ENCODE peak calls at places on chromosomes 6 and 20, in five cellular contexts. T, I, X, P and G are unnamed samples. For H3K27me3 and H3K4me1, the result is how much of the 10 kb centered on the place peaks cover.

GRCh38 chr6:150471276-150471675 is 102.5 kb downstream of the IYD start:
- DNase-seq in T (no peak), I (no peak), X (no peak), P (no peak), G (no peak)

GRCh38 chr6:73724389-73724788 is 28.4 kb downstream of the CD109 start:
- DNase-seq in T (no peak), I (no peak), X (no peak), P (no peak), G (no peak)

GRCh38 chr20:53711333-53712211 is 117.9 kb upstream of the ZNF217 start:
- DNase-seq in T (no peak), I (no peak), X (no peak), P (no peak), G (no peak)

GRCh38 chr6:122372647-122373046 is 26.8 kb upstream of the HSF2 start:
- DNase-seq in T (no peak), I (no peak), X (no peak), P (no peak), G (peak)

GRCh38 chr6:130933712-130934200 is 106.5 kb downstream of the SMLR1 start:
- DNase-seq in T (no peak), I (peak), X (no peak), P (no peak), G (peak)

GRCh38 chr6:170085475-170086401 is 205.1 kb downstream of the DLL1 start:
- DNase-seq in T (no peak), I (no peak), X (peak), P (peak), G (no peak)

GRCh38 chr20:59165794-59166709 is 2.4 kb downstream of the ZNF831 start:
- DNase-seq in T (peak), I (no peak), X (no peak), P (no peak), G (no peak)

GRCh38 chr6:82080767-82081166 is 166.8 kb downstream of the IBTK start:
- DNase-seq in T (no peak), I (peak), X (no peak), P (no peak), G (peak)

GRCh38 chr20:34544109-34544793 is 14.3 kb upstream of the MAP1LC3A start:
- DNase-seq in T (no peak), I (no peak), X (no peak), P (no peak), G (no peak)

GRCh38 chr20:432208-432607 is 24.1 kb downstream of the RBCK1 start:
- DNase-seq in T (no peak), I (no peak), X (no peak), P (no peak), G (no peak)

GRCh38 chr6:36930483-36930882 is 24.1 kb upstream of the PI16 start:
- DNase-seq in T (no peak), I (no peak), X (no peak), P (no peak), G (no peak)

GRCh38 chr6:141562181-141562800 is 570.4 kb upstream of the GJE1 start:
- DNase-seq in T (peak), I (no peak), X (peak), P (peak), G (no peak)

GRCh38 chr6:134605034-134605433 is 287.1 kb upstream of the SGK1 start:
- DNase-seq in T (no peak), I (no peak), X (no peak), P (no peak), G (no peak)

GRCh38 chr20:45052698-45053440 is 48.1 kb downstream of the KCNS1 start:
- DNase-seq in T (peak), I (peak), X (no peak), P (no peak), G (peak)

GRCh38 chr20:50913976-50914375 is 17.3 kb downstream of the ADNP start:
- DNase-seq in T (no peak), I (peak), X (no peak), P (no peak), G (peak)

GRCh38 chr6:71808865-71809264 is 77.5 kb upstream of the RIMS1 start:
- DNase-seq in T (no peak), I (no peak), X (no peak), P (no peak), G (no peak)

GRCh38 chr6:151242420-151242841 is 2.7 kb downstream of the AKAP12 start:
- DNase-seq in T (no peak), I (peak), X (no peak), P (no peak), G (peak)

GRCh38 chr6:10417681-10418104 is 2.8 kb upstream of the TFAP2A start:
- DNase-seq in T (no peak), I (no peak), X (no peak), P (no peak), G (no peak)

GRCh38 chr6:110999634-111000270 is 17.9 kb downstream of the RPF2 start:
- DNase-seq in T (no peak), I (peak), X (no peak), P (no peak), G (peak)

GRCh38 chr6:168037856-168038255 is 40.4 kb downstream of the KIF25 start:
- DNase-seq in T (no peak), I (no peak), X (no peak), P (no peak), G (no peak)

GRCh38 chr6:151442359-151442758 is 9.6 kb downstream of the RMND1 start:
- DNase-seq in T (no peak), I (no peak), X (no peak), P (no peak), G (no peak)

GRCh38 chr6:19472168-19472567 is 365.0 kb upstream of the ID4 start:
- DNase-seq in T (no peak), I (peak), X (no peak), P (no peak), G (peak)

GRCh38 chr20:5886788-5887187 is 63.5 kb downstream of the TRMT6 start:
- DNase-seq in T (no peak), I (peak), X (no peak), P (no peak), G (no peak)

GRCh38 chr20:20003088-20003954 is 13.8 kb upstream of the NAA20 start:
- DNase-seq in T (no peak), I (no peak), X (no peak), P (peak), G (no peak)

GRCh38 chr20:568097-568864 is 24.7 kb upstream of the CSNK2A1 start:
- DNase-seq in T (no peak), I (no peak), X (no peak), P (peak), G (no peak)

GRCh38 chr6:157087974-157088373 is 235.3 kb downstream of the TMEM242 start:
- DNase-seq in T (no peak), I (no peak), X (no peak), P (no peak), G (no peak)

GRCh38 chr6:127515234-127515793 is 3.8 kb downstream of the MTCL3 start:
- DNase-seq in T (peak), I (peak), X (no peak), P (no peak), G (peak)

GRCh38 chr6:7727951-7728854 is 2.3 kb downstream of the BMP6 start:
- DNase-seq in T (peak), I (no peak), X (peak), P (peak), G (peak)

DNA sequence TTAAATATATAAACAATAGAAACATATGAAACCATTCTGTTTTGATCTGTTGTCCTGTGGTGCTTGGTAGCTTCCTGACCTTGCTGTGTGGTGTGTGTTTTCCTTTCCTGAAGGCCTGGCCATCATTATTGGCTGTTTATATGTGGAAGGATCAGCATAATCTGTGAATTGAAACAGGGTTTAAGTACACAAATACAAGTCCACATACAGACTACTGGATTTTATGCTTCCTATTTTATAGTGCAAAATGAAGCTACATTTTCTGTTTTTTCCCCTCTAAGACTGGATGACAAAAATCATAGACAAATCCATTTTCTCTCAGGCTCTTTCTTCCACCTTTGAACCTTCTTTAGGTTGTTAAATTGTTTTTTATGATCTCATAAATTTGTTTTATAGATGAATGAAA is 2.5 kb downstream of the LIN28B start:
- DNase-seq in T (no peak), I (no peak), X (no peak), P (no peak), G (no peak)
- H3K27me3 ChIP-seq in T (under half), I (half or more), X (half or more), P (half or more), G (under half)

GRCh38 chr6:138970856-138971425 is 17.1 kb downstream of the REPS1 start:
- DNase-seq in T (no peak), I (peak), X (no peak), P (no peak), G (peak)
- H3K4me1 ChIP-seq in T (half or more), I (under half), X (under half), P (half or more), G (under half)

GRCh38 chr6:414447-414846 is 22.9 kb downstream of the IRF4 start:
- DNase-seq in T (no peak), I (no peak), X (no peak), P (no peak), G (no peak)

GRCh38 chr6:409370-409972 is 17.9 kb downstream of the IRF4 start:
- DNase-seq in T (no peak), I (no peak), X (no peak), P (no peak), G (no peak)

GRCh38 chr6:410555-411395 is 19.2 kb downstream of the IRF4 start:
- DNase-seq in T (no peak), I (no peak), X (peak), P (no peak), G (no peak)

GRCh38 chr6:412146-412886 is 20.8 kb downstream of the IRF4 start:
- DNase-seq in T (no peak), I (no peak), X (no peak), P (no peak), G (no peak)

DNA sequence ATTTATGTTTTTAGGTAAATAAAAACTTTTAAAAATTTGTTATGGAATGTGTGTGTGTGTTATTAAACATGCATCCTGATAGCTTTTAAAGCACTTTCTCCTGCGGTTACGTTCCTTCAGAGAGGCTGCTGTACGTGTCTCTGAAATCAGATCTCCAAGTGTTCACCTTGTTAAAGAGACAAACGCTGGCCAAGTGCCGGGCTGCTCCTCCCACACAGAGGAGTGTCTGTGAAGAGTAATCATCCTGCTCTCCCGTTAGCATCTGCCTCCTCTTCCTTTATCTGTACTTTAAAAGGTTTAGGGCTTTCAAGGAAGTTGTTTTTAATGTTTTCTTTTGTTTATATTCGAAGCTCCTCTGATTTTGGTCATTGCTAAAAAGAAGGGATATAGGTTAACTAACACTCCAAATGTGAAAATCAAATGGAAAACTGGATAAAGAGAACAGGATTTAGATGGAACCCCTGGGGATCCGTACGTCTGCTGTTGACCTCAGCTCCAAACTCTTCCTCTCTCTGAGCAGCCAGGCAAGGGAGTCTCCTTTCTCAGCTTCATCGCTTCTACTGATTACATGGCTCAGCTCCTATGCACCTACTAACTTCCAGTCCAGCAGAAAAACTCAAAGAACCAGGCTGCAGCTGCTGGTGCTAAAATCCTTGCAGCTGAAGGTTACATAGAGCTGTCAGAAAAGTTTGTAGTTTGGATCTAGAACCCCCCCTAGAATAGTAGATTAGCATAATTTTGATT is 20.0 kb downstream of the IRF4 start:
- DNase-seq in T (no peak), I (no peak), X (peak), P (no peak), G (no peak)
- H3K27me3 ChIP-seq in T (under half), I (under half), X (under half), P (under half), G (under half)

GRCh38 chr6:139371421-139372253 is 2.8 kb downstream of the CITED2 start:
- DNase-seq in T (no peak), I (peak), X (no peak), P (no peak), G (peak)
- H3K4me1 ChIP-seq in T (under half), I (under half), X (under half), P (under half), G (under half)

DNA sequence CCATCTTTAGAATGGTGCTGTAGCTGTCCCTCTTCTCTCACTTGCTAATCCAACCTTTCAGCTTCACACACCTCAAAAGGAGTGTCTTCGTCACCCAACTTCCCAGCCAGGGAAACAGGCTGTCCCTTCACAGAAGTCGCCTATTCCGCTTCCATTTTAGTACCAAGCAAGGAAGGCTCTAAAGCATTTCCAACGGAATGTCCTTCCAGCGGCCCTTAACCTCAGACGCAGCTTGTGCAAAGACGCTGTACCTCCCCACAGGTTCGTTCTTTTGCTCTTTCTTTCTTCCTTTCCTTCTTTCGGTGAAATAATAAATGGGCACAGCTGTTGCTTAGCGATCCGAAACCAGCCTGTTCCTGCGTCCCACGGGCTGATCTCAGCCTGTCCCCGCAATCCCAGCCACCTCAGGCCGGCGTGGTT is 1.5 kb downstream of the PTPRT start:
- DNase-seq in T (no peak), I (no peak), X (no peak), P (no peak), G (no peak)
- H3K27me3 ChIP-seq in T (under half), I (under half), X (half or more), P (half or more), G (under half)

GRCh38 chr6:114135348-114136002 is 164.5 kb upstream of the HDAC2 start:
- DNase-seq in T (no peak), I (no peak), X (no peak), P (no peak), G (no peak)

GRCh38 chr6:114131943-114132342 is 161.0 kb upstream of the HDAC2 start:
- DNase-seq in T (no peak), I (no peak), X (no peak), P (no peak), G (no peak)

GRCh38 chr6:114138577-114139248 is 167.8 kb upstream of the HDAC2 start:
- DNase-seq in T (no peak), I (no peak), X (no peak), P (no peak), G (no peak)

GRCh38 chr6:114133816-114134215 is 162.9 kb upstream of the HDAC2 start:
- DNase-seq in T (no peak), I (no peak), X (no peak), P (no peak), G (no peak)
- H3K4me1 ChIP-seq in T (under half), I (under half), X (under half), P (under half), G (under half)

GRCh38 chr20:36098364-36098763 is 56.2 kb upstream of the EPB41L1 start:
- DNase-seq in T (no peak), I (peak), X (no peak), P (peak), G (peak)
- H3K27me3 ChIP-seq in T (under half), I (under half), X (under half), P (under half), G (under half)

GRCh38 chr6:6002005-6002808 is 4.5 kb downstream of the NRN1 start:
- DNase-seq in T (no peak), I (no peak), X (no peak), P (no peak), G (no peak)

GRCh38 chr6:6004147-6004995 is 2.4 kb downstream of the NRN1 start:
- DNase-seq in T (no peak), I (no peak), X (no peak), P (no peak), G (no peak)

GRCh38 chr6:6001443-6001842 is 5.3 kb downstream of the NRN1 start:
- DNase-seq in T (no peak), I (no peak), X (no peak), P (no peak), G (no peak)

GRCh38 chr6:6002809-6003333 is 3.9 kb downstream of the NRN1 start:
- DNase-seq in T (no peak), I (no peak), X (no peak), P (no peak), G (no peak)

DNA sequence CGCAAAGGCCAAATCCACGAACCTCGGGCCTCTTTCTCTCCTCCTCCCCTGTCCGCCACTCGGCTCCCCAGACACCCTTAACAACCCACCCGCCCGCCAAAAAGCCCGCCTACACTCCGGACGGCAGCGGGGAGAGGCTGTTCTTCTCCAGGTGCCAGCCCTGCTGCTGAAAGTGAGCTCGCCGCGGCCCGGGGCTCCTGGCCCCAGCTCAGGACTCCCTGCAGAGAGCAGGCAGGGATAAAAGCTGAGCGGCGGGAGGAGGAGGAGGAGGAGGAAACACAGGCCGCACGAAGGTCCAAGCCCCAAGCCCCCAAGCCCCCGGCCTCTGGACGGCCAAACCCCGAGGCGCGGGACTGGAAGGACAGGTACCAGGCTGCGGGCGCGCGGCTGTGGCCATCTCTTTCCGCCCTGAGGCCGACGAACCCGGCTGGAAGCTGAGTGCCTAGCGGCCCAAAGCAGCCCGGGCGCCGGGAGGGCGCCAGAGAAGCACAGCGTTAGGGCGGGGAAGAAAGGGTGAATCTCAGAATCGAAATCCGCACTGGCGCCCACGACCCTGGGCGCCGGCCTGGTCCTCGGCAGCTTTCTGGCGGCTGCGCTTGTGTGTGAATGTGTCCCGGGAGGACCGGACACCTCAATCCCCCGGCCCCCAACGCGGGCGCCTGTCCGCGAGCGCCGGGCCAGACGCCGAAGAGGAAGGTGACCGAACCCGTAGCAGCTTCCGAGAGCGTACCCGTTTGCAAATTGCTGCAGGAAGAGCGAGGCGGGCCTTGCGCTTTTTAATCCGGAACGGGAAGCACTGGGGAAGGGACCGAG is 3.2 kb downstream of the NRN1 start:
- DNase-seq in T (no peak), I (no peak), X (no peak), P (peak), G (no peak)
- H3K4me1 ChIP-seq in T (half or more), I (under half), X (under half), P (half or more), G (under half)

GRCh38 chr6:99608059-99608885 is 1.6 kb downstream of the PRDM13 start:
- DNase-seq in T (no peak), I (no peak), X (no peak), P (no peak), G (no peak)
- H3K27me3 ChIP-seq in T (half or more), I (half or more), X (half or more), P (half or more), G (half or more)

GRCh38 chr20:3924304-3925112 is 35.3 kb downstream of the PANK2 start:
- DNase-seq in T (no peak), I (no peak), X (peak), P (peak), G (no peak)
- H3K4me1 ChIP-seq in T (under half), I (under half), X (under half), P (under half), G (half or more)